ENCODE peak calls at places on chromosomes 7 and 10, in six cellular contexts. N is NCI-H2081; C is EL; G is cardiac muscle cell; I is activated CD8-positive, alpha-beta memory T cell treated with anti-CD3 and anti-CD28 coated beads for 24 hours; K is AG08395. Q is an unnamed sample.

GRCh38 chr10:77087406-77087805 is 550.2 kb downstream of the KCNMA1 start:
- DNase-seq in C (peak), N (no peak), I (no peak), K (no peak), G (no peak), Q (no peak)

GRCh38 chr7:117051808-117052207 is 98.5 kb downstream of the ST7 start:
- DNase-seq in G (no peak), I (no peak), K (no peak), C (no peak), N (no peak), Q (no peak)

GRCh38 chr10:132637477-132638129 is 100.0 kb downstream of the INPP5A start:
- DNase-seq in G (peak), K (peak), N (no peak), I (no peak), C (peak), Q (no peak)

GRCh38 chr10:103716206-103717160 is 138.9 kb downstream of the SH3PXD2A start:
- DNase-seq in N (no peak), C (no peak), I (no peak), G (peak), K (no peak), Q (peak)

GRCh38 chr10:93826355-93826754 is 67.4 kb upstream of the SLC35G1 start:
- DNase-seq in N (no peak), G (peak), C (peak), I (no peak), K (peak), Q (no peak)

GRCh38 chr10:11530806-11531205 is 80.6 kb downstream of the USP6NL start:
- DNase-seq in I (no peak), N (no peak), C (no peak), G (no peak), K (no peak), Q (no peak)

GRCh38 chr7:25849361-25850184 is 302.4 kb upstream of the NFE2L3 start:
- DNase-seq in G (peak), C (peak), N (no peak), K (peak), I (no peak), Q (peak)

GRCh38 chr10:132421377-132422168 is 24.6 kb downstream of the PWWP2B start:
- DNase-seq in K (peak), G (peak), I (peak), C (peak), N (no peak), Q (peak)

GRCh38 chr7:84110400-84110799 is 84.2 kb downstream of the SEMA3A start:
- DNase-seq in N (no peak), I (no peak), K (no peak), C (no peak), G (no peak), Q (no peak)

GRCh38 chr7:46011059-46011458 is 90.0 kb upstream of the IGFBP3 start:
- DNase-seq in G (no peak), I (no peak), N (no peak), K (no peak), C (no peak), Q (no peak)

GRCh38 chr10:125137601-125138438 is 22.5 kb downstream of the CTBP2 start:
- DNase-seq in G (no peak), I (no peak), C (no peak), N (peak), K (no peak), Q (no peak)

GRCh38 chr7:35727571-35727970 is 32.6 kb upstream of the HERPUD2 start:
- DNase-seq in G (peak), I (no peak), C (no peak), N (no peak), K (peak), Q (no peak)

GRCh38 chr10:88477343-88478085 is 105.6 kb downstream of the RNLS start:
- DNase-seq in N (no peak), C (no peak), G (no peak), I (no peak), K (no peak), Q (no peak)

GRCh38 chr7:81845628-81846259 is 75.9 kb upstream of the HGF start:
- DNase-seq in K (no peak), I (no peak), N (no peak), G (peak), C (peak), Q (no peak)

GRCh38 chr10:124648738-124649137 is 95.4 kb downstream of the FAM53B start:
- DNase-seq in K (peak), N (peak), G (peak), C (peak), I (peak), Q (peak)

GRCh38 chr7:28002638-28003037 is 178.0 kb downstream of the JAZF1 start:
- DNase-seq in C (peak), I (no peak), N (no peak), K (no peak), G (peak), Q (no peak)

GRCh38 chr7:142535123-142535779 is 214.0 kb upstream of the PRSS1 start:
- DNase-seq in G (peak), I (peak), N (peak), K (peak), C (peak), Q (peak)

GRCh38 chr10:30349967-30350735 is 1.1 kb upstream of the MTPAP start:
- DNase-seq in C (no peak), G (no peak), I (peak), N (no peak), K (no peak), Q (no peak)

GRCh38 chr7:90592036-90592435 is 4.1 kb upstream of the CDK14 start:
- DNase-seq in C (no peak), N (no peak), G (no peak), K (no peak), I (no peak), Q (no peak)

GRCh38 chr10:110323503-110323902 is 18.8 kb upstream of the SMNDC1 start:
- DNase-seq in C (peak), G (peak), K (peak), I (no peak), N (no peak), Q (no peak)

GRCh38 chr7:68205826-68206225 is 1209.2 kb downstream of the TYW1 start:
- DNase-seq in I (no peak), G (no peak), N (no peak), C (no peak), K (no peak), Q (no peak)

GRCh38 chr10:3512263-3512662 is 272.7 kb downstream of the KLF6 start:
- DNase-seq in I (no peak), C (no peak), N (no peak), K (no peak), G (no peak), Q (peak)

GRCh38 chr10:117477961-117478670 is 64.4 kb upstream of the EMX2 start:
- DNase-seq in I (no peak), C (peak), G (peak), K (peak), N (no peak), Q (no peak)

GRCh38 chr7:74598558-74598957 is 59.0 kb upstream of the GTF2I start:
- DNase-seq in G (no peak), K (peak), C (peak), N (no peak), I (no peak), Q (no peak)

GRCh38 chr10:119667562-119668328 is 16.6 kb downstream of the BAG3 start:
- DNase-seq in K (peak), N (peak), I (no peak), C (peak), G (peak), Q (peak)

GRCh38 chr7:142478479-142479220 is 220.8 kb upstream of the PRSS58 start:
- DNase-seq in N (peak), G (peak), K (peak), C (peak), I (no peak), Q (peak)

GRCh38 chr10:86370006-86370585 is 3.5 kb upstream of the GRID1 start:
- DNase-seq in I (no peak), C (no peak), K (no peak), G (no peak), N (no peak), Q (no peak)

GRCh38 chr7:73984481-73985205 is 43.3 kb upstream of the ELN start:
- DNase-seq in C (no peak), K (no peak), N (no peak), I (no peak), G (no peak), Q (no peak)

GRCh38 chr10:129532838-129533237 is 65.8 kb downstream of the MGMT start:
- DNase-seq in N (no peak), I (no peak), C (no peak), K (no peak), G (no peak), Q (no peak)

GRCh38 chr7:116548506-116548905 is 23.7 kb downstream of the CAV1 start:
- DNase-seq in G (no peak), I (no peak), K (no peak), C (no peak), N (no peak), Q (no peak)

GRCh38 chr7:12549106-12549505 is 21.4 kb upstream of the SCIN start:
- DNase-seq in G (no peak), N (no peak), K (peak), C (peak), I (no peak), Q (no peak)

GRCh38 chr10:102120987-102121738 is 995 bp upstream of the LDB1 start:
- DNase-seq in K (peak), G (peak), C (peak), N (no peak), I (no peak), Q (peak)

GRCh38 chr10:70551971-70552422 is 50.5 kb downstream of the PRF1 start:
- DNase-seq in K (peak), I (no peak), N (no peak), C (peak), G (peak), Q (no peak)

GRCh38 chr10:124575107-124576035 is 113.7 kb downstream of the LHPP start:
- DNase-seq in C (no peak), K (no peak), G (no peak), I (no peak), N (no peak), Q (no peak)

GRCh38 chr7:129144834-129145668 is 544 bp downstream of the TSPAN33 start:
- DNase-seq in K (no peak), G (no peak), N (no peak), I (peak), C (no peak), Q (no peak)

GRCh38 chr10:3496138-3496537 is 288.9 kb downstream of the KLF6 start:
- DNase-seq in G (no peak), C (no peak), K (no peak), N (no peak), I (no peak), Q (no peak)

GRCh38 chr10:86670290-86670811 is 2.0 kb downstream of the LDB3 start:
- DNase-seq in G (no peak), I (no peak), C (no peak), N (no peak), K (no peak), Q (no peak)

GRCh38 chr10:84026821-84027257 is 112.5 kb upstream of the GHITM start:
- DNase-seq in N (peak), C (peak), G (peak), K (peak), I (no peak), Q (no peak)